ENCODE peak calls at places on chromosomes 4 and X, in nine cellular contexts. One of them, this sample, is unnamed.

GRCh38 chr4:64729561-64729960 is 320.3 kb upstream of the TECRL start:
- DNase-seq in suprapubic skin: no peak
- DNase-seq in tibial nerve: no peak
- DNase-seq in esophagus muscularis mucosa: no peak
- DNase-seq in body of pancreas: no peak
- DNase-seq in breast epithelium: no peak
- DNase-seq in testis: no peak
- DNase-seq in IMR-90: no peak
- DNase-seq in HCT116: no peak
- DNase-seq in this sample: no peak

GRCh38 chr4:162163892-162164759 is at the start of gene FSTL5:
- DNase-seq in breast epithelium: no peak
- DNase-seq in HCT116: no peak
- DNase-seq in esophagus muscularis mucosa: no peak
- DNase-seq in suprapubic skin: no peak
- DNase-seq in testis: peak; percentile 91
- DNase-seq in tibial nerve: peak; percentile 38
- DNase-seq in body of pancreas: peak; percentile 85
- DNase-seq in IMR-90: peak; percentile 2
- DNase-seq in this sample: peak; percentile 14

GRCh38 chr4:158965208-158965607 is 137.7 kb upstream of the RAPGEF2 start:
- DNase-seq in suprapubic skin: no peak
- DNase-seq in IMR-90: no peak
- DNase-seq in HCT116: no peak
- DNase-seq in esophagus muscularis mucosa: no peak
- DNase-seq in breast epithelium: no peak
- DNase-seq in tibial nerve: no peak
- DNase-seq in body of pancreas: no peak
- DNase-seq in testis: no peak
- DNase-seq in this sample: no peak

GRCh38 chr4:177699365-177700213 is 257.4 kb upstream of the AGA start:
- DNase-seq in HCT116: no peak
- DNase-seq in tibial nerve: no peak
- DNase-seq in body of pancreas: peak; percentile 10
- DNase-seq in IMR-90: peak; percentile 73
- DNase-seq in testis: no peak
- DNase-seq in suprapubic skin: no peak
- DNase-seq in esophagus muscularis mucosa: no peak
- DNase-seq in breast epithelium: no peak
- DNase-seq in this sample: no peak

GRCh38 chrX:72142094-72142843 is 10.6 kb upstream of the RTL5 start:
- DNase-seq in suprapubic skin: no peak
- DNase-seq in esophagus muscularis mucosa: no peak
- DNase-seq in IMR-90: no peak
- DNase-seq in body of pancreas: peak; percentile 29
- DNase-seq in testis: no peak
- DNase-seq in tibial nerve: no peak
- DNase-seq in HCT116: no peak
- DNase-seq in breast epithelium: no peak
- DNase-seq in this sample: no peak

GRCh38 chrX:132909643-132910042 is 48.8 kb downstream of the HS6ST2 start:
- DNase-seq in suprapubic skin: no peak
- DNase-seq in body of pancreas: no peak
- DNase-seq in HCT116: no peak
- DNase-seq in esophagus muscularis mucosa: no peak
- DNase-seq in testis: no peak
- DNase-seq in IMR-90: peak; percentile 5
- DNase-seq in tibial nerve: no peak
- DNase-seq in breast epithelium: no peak
- DNase-seq in this sample: no peak

GRCh38 chr4:99652596-99653436 is 4.8 kb downstream of the C4orf54 start:
- DNase-seq in body of pancreas: no peak
- DNase-seq in IMR-90: no peak
- DNase-seq in testis: no peak
- DNase-seq in suprapubic skin: no peak
- DNase-seq in esophagus muscularis mucosa: no peak
- DNase-seq in HCT116: no peak
- DNase-seq in tibial nerve: no peak
- DNase-seq in breast epithelium: no peak
- DNase-seq in this sample: no peak

GRCh38 chr4:140081582-140082398 is 72.2 kb downstream of the MAML3 start:
- DNase-seq in tibial nerve: no peak
- DNase-seq in testis: no peak
- DNase-seq in suprapubic skin: no peak
- DNase-seq in HCT116: no peak
- DNase-seq in esophagus muscularis mucosa: no peak
- DNase-seq in body of pancreas: no peak
- DNase-seq in IMR-90: no peak
- DNase-seq in breast epithelium: no peak
- DNase-seq in this sample: no peak

GRCh38 chrX:68307767-68308166 is 125.5 kb downstream of the OPHN1 start:
- DNase-seq in IMR-90: peak; percentile 75
- DNase-seq in esophagus muscularis mucosa: no peak
- DNase-seq in body of pancreas: no peak
- DNase-seq in breast epithelium: no peak
- DNase-seq in tibial nerve: no peak
- DNase-seq in testis: no peak
- DNase-seq in HCT116: peak; percentile 12
- DNase-seq in suprapubic skin: no peak
- DNase-seq in this sample: no peak

GRCh38 chr4:78517050-78517652 is 34.4 kb upstream of the ANXA3 start:
- DNase-seq in HCT116: no peak
- DNase-seq in body of pancreas: peak; percentile 14
- DNase-seq in breast epithelium: no peak
- DNase-seq in esophagus muscularis mucosa: no peak
- DNase-seq in tibial nerve: no peak
- DNase-seq in testis: no peak
- DNase-seq in suprapubic skin: no peak
- DNase-seq in IMR-90: peak; percentile 43
- DNase-seq in this sample: no peak

GRCh38 chr4:153564630-153565525 is 98.7 kb downstream of the TMEM131L start:
- DNase-seq in testis: peak; percentile 28
- DNase-seq in HCT116: no peak
- DNase-seq in tibial nerve: no peak
- DNase-seq in body of pancreas: peak; percentile 87
- DNase-seq in suprapubic skin: no peak
- DNase-seq in breast epithelium: no peak
- DNase-seq in IMR-90: peak; percentile 60
- DNase-seq in esophagus muscularis mucosa: peak; percentile 53
- DNase-seq in this sample: no peak

GRCh38 chr4:16464651-16465050 is 238.4 kb upstream of the TAPT1 start:
- DNase-seq in testis: no peak
- DNase-seq in IMR-90: no peak
- DNase-seq in breast epithelium: no peak
- DNase-seq in suprapubic skin: no peak
- DNase-seq in esophagus muscularis mucosa: no peak
- DNase-seq in body of pancreas: no peak
- DNase-seq in tibial nerve: no peak
- DNase-seq in HCT116: no peak
- DNase-seq in this sample: no peak

GRCh38 chrX:15606064-15606590 is 5.4 kb upstream of the ACE2 start:
- DNase-seq in body of pancreas: no peak
- DNase-seq in testis: no peak
- DNase-seq in suprapubic skin: no peak
- DNase-seq in breast epithelium: no peak
- DNase-seq in IMR-90: no peak
- DNase-seq in HCT116: no peak
- DNase-seq in tibial nerve: no peak
- DNase-seq in esophagus muscularis mucosa: no peak
- DNase-seq in this sample: no peak

GRCh38 chr4:94544811-94545210 is 93.1 kb downstream of the PDLIM5 start:
- DNase-seq in suprapubic skin: no peak
- DNase-seq in IMR-90: peak; percentile 30
- DNase-seq in tibial nerve: no peak
- DNase-seq in body of pancreas: no peak
- DNase-seq in esophagus muscularis mucosa: no peak
- DNase-seq in testis: no peak
- DNase-seq in HCT116: no peak
- DNase-seq in breast epithelium: no peak
- DNase-seq in this sample: no peak

GRCh38 chr4:168566736-168567135 is 69.9 kb downstream of the PALLD start:
- DNase-seq in suprapubic skin: no peak
- DNase-seq in IMR-90: no peak
- DNase-seq in breast epithelium: no peak
- DNase-seq in HCT116: no peak
- DNase-seq in tibial nerve: no peak
- DNase-seq in testis: no peak
- DNase-seq in esophagus muscularis mucosa: no peak
- DNase-seq in body of pancreas: no peak
- DNase-seq in this sample: no peak

DNA sequence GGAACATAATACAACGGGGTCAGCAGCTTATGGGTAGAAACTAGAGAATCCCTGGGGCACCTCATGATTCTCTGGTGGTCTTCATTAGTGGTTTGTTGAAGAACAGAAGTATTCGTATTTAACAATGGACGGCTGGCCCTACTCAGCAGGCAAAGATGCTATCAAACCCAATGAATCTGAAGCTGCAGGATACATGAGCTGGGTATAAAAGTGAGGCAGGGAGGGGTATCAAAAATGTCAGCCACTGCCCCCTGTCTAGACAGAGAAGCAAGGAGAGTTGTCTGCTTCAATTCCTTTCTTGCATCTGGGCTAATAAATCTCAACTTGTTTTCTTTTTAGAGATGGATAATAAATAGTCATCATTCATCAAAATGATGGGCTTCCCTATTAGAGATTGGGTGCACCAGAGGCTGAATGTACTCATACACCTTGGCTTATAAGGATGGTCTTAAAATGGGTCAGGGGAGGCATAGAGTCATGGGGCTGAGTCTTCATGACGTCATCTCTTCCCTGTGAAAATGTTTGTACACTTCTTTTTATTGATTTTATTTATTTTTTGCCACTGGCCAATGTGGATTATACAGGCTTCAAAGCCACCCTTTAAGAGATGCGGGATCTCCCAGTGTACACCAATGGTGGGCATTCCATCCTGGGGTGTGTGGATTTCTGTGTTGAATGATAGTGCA is 259.5 kb downstream of the SHOX start:
- DNase-seq in breast epithelium: no peak
- DNase-seq in IMR-90: no peak
- DNase-seq in testis: no peak
- DNase-seq in body of pancreas: no peak
- DNase-seq in tibial nerve: no peak
- DNase-seq in esophagus muscularis mucosa: peak; percentile 24
- DNase-seq in HCT116: no peak
- DNase-seq in suprapubic skin: no peak
- DNase-seq in this sample: no peak
- TF ChIP-seq CTCF in breast epithelium: no peak
- TF ChIP-seq CTCF in IMR-90: no peak
- TF ChIP-seq CTCF in testis: no peak
- TF ChIP-seq CTCF in body of pancreas: no peak
- TF ChIP-seq CTCF in tibial nerve: no peak
- TF ChIP-seq CTCF in esophagus muscularis mucosa: no peak
- TF ChIP-seq CTCF in HCT116: no peak
- TF ChIP-seq CTCF in suprapubic skin: no peak
- TF ChIP-seq CTCF in this sample: no peak

DNA sequence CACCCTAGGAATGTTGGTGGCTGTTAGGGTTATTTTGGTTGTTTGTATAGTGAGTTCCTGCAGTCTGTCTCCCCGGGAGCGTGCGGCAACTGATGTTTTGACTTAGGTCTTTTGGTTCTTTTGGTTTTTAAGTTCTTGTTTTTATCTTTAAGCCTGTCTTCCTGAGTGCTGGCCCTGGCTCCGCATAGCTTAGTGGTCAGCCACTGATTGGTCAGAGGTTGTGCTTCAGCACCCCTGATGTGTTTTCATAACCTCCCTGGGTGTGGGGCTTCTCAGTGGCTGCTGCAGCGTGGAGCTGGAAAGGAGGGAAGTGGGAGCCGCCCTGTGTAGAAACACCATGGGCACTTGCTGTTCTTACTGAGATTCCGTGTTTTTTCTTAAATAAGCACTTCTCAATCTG is 5.1 kb downstream of the PIGG start:
- DNase-seq in HCT116: no peak
- DNase-seq in body of pancreas: no peak
- DNase-seq in breast epithelium: no peak
- DNase-seq in tibial nerve: no peak
- DNase-seq in esophagus muscularis mucosa: no peak
- DNase-seq in IMR-90: no peak
- DNase-seq in suprapubic skin: no peak
- DNase-seq in testis: peak; percentile 34
- DNase-seq in this sample: no peak
- TF ChIP-seq POLR2A in HCT116: no peak
- TF ChIP-seq POLR2A in body of pancreas: no peak
- TF ChIP-seq POLR2A in breast epithelium: no peak
- TF ChIP-seq POLR2A in tibial nerve: no peak
- TF ChIP-seq POLR2A in esophagus muscularis mucosa: no peak
- TF ChIP-seq POLR2A in IMR-90: no peak
- TF ChIP-seq POLR2A in suprapubic skin: no peak
- TF ChIP-seq POLR2A in testis: no peak
- TF ChIP-seq POLR2A in this sample: no peak

DNA sequence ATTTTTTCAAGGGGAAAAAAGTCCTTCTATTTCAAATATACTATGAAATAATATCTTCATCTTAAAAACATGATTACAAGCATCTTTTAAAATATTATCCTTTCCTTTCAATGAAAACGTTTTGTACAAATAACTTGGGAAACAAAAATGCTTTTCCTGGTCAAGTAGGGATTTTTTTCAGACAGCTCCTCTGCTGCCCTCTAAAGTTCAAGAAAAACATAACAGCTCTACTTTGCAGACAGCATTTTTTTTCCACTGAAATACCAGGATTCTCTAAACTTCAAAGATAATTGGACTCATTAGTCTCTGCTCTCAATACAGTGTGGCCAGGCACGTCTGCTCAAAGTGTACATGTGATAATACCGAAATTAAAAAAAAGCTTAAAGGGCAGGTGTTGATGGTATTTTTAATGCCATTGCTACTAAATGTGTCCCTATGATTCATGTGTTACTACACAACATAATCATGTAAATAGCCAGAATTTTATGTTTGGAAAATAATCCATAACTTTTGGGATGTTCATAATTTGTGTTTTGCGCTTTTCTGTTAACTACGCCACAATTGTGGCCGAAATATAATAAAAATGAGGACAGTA is 479.0 kb downstream of the KCNIP4 start:
- DNase-seq in testis: no peak
- DNase-seq in esophagus muscularis mucosa: no peak
- DNase-seq in breast epithelium: no peak
- DNase-seq in IMR-90: no peak
- DNase-seq in body of pancreas: no peak
- DNase-seq in tibial nerve: no peak
- DNase-seq in HCT116: no peak
- DNase-seq in suprapubic skin: no peak
- DNase-seq in this sample: no peak
- TF ChIP-seq CTCF in testis: no peak
- TF ChIP-seq CTCF in esophagus muscularis mucosa: peak; percentile 40
- TF ChIP-seq CTCF in breast epithelium: no peak
- TF ChIP-seq CTCF in IMR-90: peak; percentile 43
- TF ChIP-seq CTCF in body of pancreas: peak; percentile 46
- TF ChIP-seq CTCF in tibial nerve: no peak
- TF ChIP-seq CTCF in HCT116: peak; percentile 36
- TF ChIP-seq CTCF in suprapubic skin: peak; percentile 14
- TF ChIP-seq CTCF in this sample: no peak

DNA sequence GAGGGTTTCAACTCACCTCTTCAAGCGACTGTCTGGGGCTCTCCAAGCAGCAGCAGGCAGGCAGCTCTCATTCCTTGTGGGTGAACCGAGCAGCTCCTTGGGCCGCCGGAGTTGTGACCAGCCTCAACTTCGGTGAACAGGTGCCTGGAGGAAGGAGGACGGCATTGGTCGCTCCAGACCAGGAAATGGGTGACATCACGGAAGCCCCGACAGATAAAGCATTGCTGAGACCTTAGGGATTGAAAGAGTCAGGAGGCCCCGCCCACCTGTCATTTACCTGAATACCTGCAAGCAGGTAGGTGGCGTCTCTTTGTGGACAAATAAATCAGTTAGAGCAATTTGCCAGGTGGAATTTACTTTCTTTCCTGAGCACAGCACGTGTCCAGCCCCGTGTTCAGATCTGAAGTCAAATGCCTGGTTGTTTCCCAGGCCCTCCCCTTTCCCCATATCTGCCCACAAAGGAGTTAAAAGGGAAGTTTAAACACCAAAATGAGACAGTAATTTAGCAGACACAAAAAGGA is at the start of gene LNX1:
- DNase-seq in HCT116: peak; percentile 79
- DNase-seq in suprapubic skin: peak; percentile 83
- DNase-seq in testis: no peak
- DNase-seq in breast epithelium: peak; percentile 90
- DNase-seq in IMR-90: no peak
- DNase-seq in esophagus muscularis mucosa: peak; percentile 21
- DNase-seq in tibial nerve: no peak
- DNase-seq in body of pancreas: peak; percentile 99
- DNase-seq in this sample: peak; percentile 89
- TF ChIP-seq POLR2A in HCT116: no peak
- TF ChIP-seq POLR2A in suprapubic skin: no peak
- TF ChIP-seq POLR2A in testis: no peak
- TF ChIP-seq POLR2A in breast epithelium: no peak
- TF ChIP-seq POLR2A in IMR-90: no peak
- TF ChIP-seq POLR2A in esophagus muscularis mucosa: no peak
- TF ChIP-seq POLR2A in tibial nerve: no peak
- TF ChIP-seq POLR2A in body of pancreas: peak; percentile 99
- TF ChIP-seq POLR2A in this sample: no peak